ENCODE peak calls at places on chromosomes 11 and 22, in six cellular contexts. S, L, N, F, T and E are unnamed samples.
A peak's percentile ranks its signal among the peaks of the same experiment; 100 is the strongest.

GRCh38 chr22:32106930-32107329 is 52.2 kb downstream of the C22orf42 start:
- DNase-seq in F (no peak), L (peak; percentile 39), T (no peak), S (no peak), N (no peak), E (no peak)

GRCh38 chr22:36493690-36494110 is 12.3 kb upstream of the TXN2 start:
- DNase-seq in N (no peak), F (peak; percentile 8), L (no peak), T (no peak), S (no peak), E (no peak)

GRCh38 chr11:67269401-67270255 is 3.4 kb downstream of the GRK2 start:
- DNase-seq in T (no peak), N (no peak), S (no peak), L (no peak), F (no peak), E (no peak)

GRCh38 chr11:35541621-35542375 is 16.4 kb upstream of the PAMR1 start:
- DNase-seq in N (no peak), L (peak; percentile 27), S (no peak), T (no peak), F (no peak), E (no peak)

GRCh38 chr22:30027169-30027568 is 53.1 kb upstream of the HORMAD2 start:
- DNase-seq in L (no peak), N (no peak), F (no peak), S (no peak), T (no peak), E (no peak)

GRCh38 chr22:25940479-25940878 is 198.5 kb downstream of the MYO18B start:
- DNase-seq in S (no peak), T (no peak), L (no peak), F (no peak), N (no peak), E (no peak)

GRCh38 chr22:38766076-38766777 is 10.4 kb upstream of the SUN2 start:
- DNase-seq in T (peak; percentile 85), N (no peak), F (peak; percentile 38), L (peak; percentile 89), S (no peak), E (no peak)

GRCh38 chr11:96279421-96280290 is 63.3 kb downstream of the MAML2 start:
- DNase-seq in T (no peak), L (peak; percentile 57), S (no peak), N (no peak), F (no peak), E (no peak)

GRCh38 chr11:27914080-27914479 is 193.9 kb downstream of the KIF18A start:
- DNase-seq in F (no peak), N (no peak), S (no peak), T (no peak), L (no peak), E (no peak)

GRCh38 chr11:45920531-45921477 is 1.7 kb upstream of the LARGE2 start:
- DNase-seq in N (no peak), F (no peak), L (no peak), T (no peak), S (no peak), E (no peak)

GRCh38 chr11:88345408-88345807 is 7.9 kb upstream of the CTSC start:
- DNase-seq in N (no peak), L (no peak), S (no peak), F (no peak), T (no peak), E (no peak)

GRCh38 chr11:12200359-12201015 is 90.1 kb downstream of the MICAL2 start:
- DNase-seq in N (no peak), F (no peak), L (no peak), S (no peak), T (peak; percentile 73), E (no peak)

GRCh38 chr11:30113326-30113873 is 96.6 kb upstream of the KCNA4 start:
- DNase-seq in S (no peak), T (no peak), L (no peak), N (no peak), F (no peak), E (no peak)

GRCh38 chr11:57340228-57340627 is 2.1 kb downstream of the P2RX3 start:
- DNase-seq in N (no peak), T (no peak), S (no peak), L (no peak), F (no peak), E (peak; percentile 34)

GRCh38 chr22:43277987-43278601 is 65.1 kb downstream of the SCUBE1 start:
- DNase-seq in L (no peak), N (no peak), S (no peak), F (no peak), T (no peak), E (no peak)

GRCh38 chr11:30210357-30210756 is 20.5 kb upstream of the FSHB start:
- DNase-seq in L (no peak), F (no peak), T (no peak), S (no peak), N (no peak), E (no peak)

GRCh38 chr11:113796663-113797259 is 17.2 kb downstream of the CLDN25 start:
- DNase-seq in T (peak; percentile 56), F (no peak), S (no peak), N (peak; percentile 16), L (peak; percentile 43), E (no peak)

GRCh38 chr22:21710156-21710555 is 25.4 kb downstream of the YPEL1 start:
- DNase-seq in F (no peak), S (no peak), N (no peak), T (no peak), L (no peak), E (no peak)

GRCh38 chr11:210122-210802 is 2.8 kb downstream of the RIC8A start:
- DNase-seq in S (no peak), N (no peak), L (no peak), F (no peak), T (peak; percentile 45), E (no peak)

GRCh38 chr11:44279483-44279882 is 30.5 kb downstream of the ALX4 start:
- DNase-seq in N (no peak), L (no peak), T (no peak), F (no peak), S (no peak), E (no peak)

GRCh38 chr22:22342697-22343602 is 98.4 kb downstream of the VPREB1 start:
- DNase-seq in N (peak; percentile 34), F (no peak), L (peak; percentile 49), T (peak; percentile 32), S (peak; percentile 29), E (no peak)

GRCh38 chr11:20162824-20163777 is 2.8 kb upstream of the DBX1 start:
- DNase-seq in S (no peak), N (no peak), L (no peak), T (no peak), F (no peak), E (no peak)

GRCh38 chr11:32891657-32892354 is 805 bp upstream of the QSER1 start:
- DNase-seq in L (peak; percentile 8), F (no peak), S (no peak), N (no peak), T (no peak), E (no peak)

GRCh38 chr22:49160261-49161001 is 667.2 kb downstream of the BRD1 start:
- DNase-seq in S (no peak), N (no peak), L (no peak), F (no peak), T (no peak), E (no peak)

GRCh38 chr22:42684462-42685195 is 35.4 kb upstream of the CYB5R3 start:
- DNase-seq in L (no peak), S (no peak), T (no peak), N (no peak), F (no peak), E (no peak)

GRCh38 chr22:41862160-41862529 is 29.2 kb downstream of the SREBF2 start:
- DNase-seq in N (peak; percentile 63), L (no peak), S (no peak), F (no peak), T (no peak), E (no peak)

GRCh38 chr11:58829736-58830135 is 14.8 kb downstream of the GLYATL2 start:
- DNase-seq in T (peak; percentile 27), L (no peak), N (no peak), F (no peak), S (no peak), E (no peak)

GRCh38 chr22:39818050-39818449 is 75.5 kb downstream of the ENTHD1 start:
- DNase-seq in L (no peak), T (no peak), N (no peak), S (no peak), F (no peak), E (no peak)

GRCh38 chr11:112477152-112477928 is 216.7 kb upstream of the PLET1 start:
- DNase-seq in T (no peak), F (no peak), N (no peak), L (no peak), S (no peak), E (peak; percentile 55)

GRCh38 chr22:47301820-47302475 is 539.5 kb downstream of the TBC1D22A start:
- DNase-seq in L (no peak), T (no peak), N (no peak), F (no peak), S (no peak), E (no peak)

GRCh38 chr22:38987171-38987895 is 5.2 kb downstream of the APOBEC3B start:
- DNase-seq in S (no peak), N (no peak), F (no peak), L (no peak), T (no peak), E (no peak)

GRCh38 chr22:17563936-17564391 is 666 bp downstream of the SLC25A18 start:
- DNase-seq in F (no peak), T (no peak), L (no peak), N (no peak), S (no peak), E (no peak)

GRCh38 chr11:64553554-64554201 is 37.3 kb upstream of the SLC22A12 start:
- DNase-seq in S (peak; percentile 10), L (peak; percentile 30), F (peak; percentile 38), N (peak; percentile 20), T (peak; percentile 55), E (no peak)

GRCh38 chr11:40425168-40425567 is 1034.3 kb downstream of the LRRC4C start:
- DNase-seq in S (no peak), T (no peak), F (no peak), N (no peak), L (no peak), E (no peak)

GRCh38 chr22:37195921-37196320 is 7.9 kb upstream of the C1QTNF6 start:
- DNase-seq in T (no peak), N (no peak), L (no peak), F (no peak), S (no peak), E (no peak)

GRCh38 chr11:126840201-126840886 is 160.2 kb downstream of the KIRREL3 start:
- DNase-seq in T (no peak), S (no peak), N (no peak), F (no peak), L (no peak), E (no peak)

GRCh38 chr11:7548659-7549283 is 35.0 kb downstream of the PPFIBP2 start:
- DNase-seq in S (no peak), T (no peak), N (peak; percentile 16), L (no peak), F (no peak), E (no peak)